ENCODE peak calls at places on chromosomes 2 and 18, in six cellular contexts. One of them, this sample, is unnamed.

GRCh38 chr18:76668119-76668518 is 154.2 kb upstream of the ZNF236 start:
- DNase-seq in IMR-90: no peak
- DNase-seq in mesenchymal stem cell: no peak
- DNase-seq in H9: no peak
- DNase-seq in H1: no peak
- DNase-seq in neuronal stem cell: no peak
- DNase-seq in this sample: no peak

GRCh38 chr2:118481336-118481735 is 366.1 kb downstream of the EN1 start:
- DNase-seq in IMR-90: no peak
- DNase-seq in mesenchymal stem cell: no peak
- DNase-seq in H9: no peak
- DNase-seq in H1: no peak
- DNase-seq in neuronal stem cell: no peak
- DNase-seq in this sample: no peak

GRCh38 chr2:13014783-13015182 is 298.0 kb downstream of the TRIB2 start:
- DNase-seq in IMR-90: no peak
- DNase-seq in mesenchymal stem cell: no peak
- DNase-seq in H9: no peak
- DNase-seq in H1: no peak
- DNase-seq in neuronal stem cell: no peak
- DNase-seq in this sample: no peak

GRCh38 chr2:179354739-179355537 is 90.3 kb upstream of the SESTD1 start:
- DNase-seq in IMR-90: peak
- DNase-seq in mesenchymal stem cell: no peak
- DNase-seq in H9: no peak
- DNase-seq in H1: no peak
- DNase-seq in neuronal stem cell: no peak
- DNase-seq in this sample: no peak

GRCh38 chr18:73679941-73680700 is 467.5 kb downstream of the FBXO15 start:
- DNase-seq in IMR-90: peak
- DNase-seq in mesenchymal stem cell: no peak
- DNase-seq in H9: no peak
- DNase-seq in H1: no peak
- DNase-seq in neuronal stem cell: no peak
- DNase-seq in this sample: no peak

GRCh38 chr2:152505495-152505906 is 170.5 kb downstream of the FMNL2 start:
- DNase-seq in IMR-90: peak
- DNase-seq in mesenchymal stem cell: peak
- DNase-seq in H9: no peak
- DNase-seq in H1: no peak
- DNase-seq in neuronal stem cell: no peak
- DNase-seq in this sample: peak

GRCh38 chr2:159137511-159138101 is 148.9 kb downstream of the WDSUB1 start:
- DNase-seq in IMR-90: no peak
- DNase-seq in mesenchymal stem cell: no peak
- DNase-seq in H9: no peak
- DNase-seq in H1: no peak
- DNase-seq in neuronal stem cell: no peak
- DNase-seq in this sample: no peak

GRCh38 chr2:58571181-58571852 is 330.2 kb upstream of the FANCL start:
- DNase-seq in IMR-90: peak
- DNase-seq in mesenchymal stem cell: peak
- DNase-seq in H9: peak
- DNase-seq in H1: peak
- DNase-seq in neuronal stem cell: peak
- DNase-seq in this sample: peak

GRCh38 chr2:146982393-146982846 is 862.4 kb upstream of the ACVR2A start:
- DNase-seq in IMR-90: peak
- DNase-seq in mesenchymal stem cell: peak
- DNase-seq in H9: no peak
- DNase-seq in H1: no peak
- DNase-seq in neuronal stem cell: no peak
- DNase-seq in this sample: peak

GRCh38 chr18:59701272-59701671 is 4.0 kb upstream of the CCBE1 start:
- DNase-seq in IMR-90: no peak
- DNase-seq in mesenchymal stem cell: no peak
- DNase-seq in H9: no peak
- DNase-seq in H1: no peak
- DNase-seq in neuronal stem cell: no peak
- DNase-seq in this sample: no peak

GRCh38 chr18:12657048-12657848 is 659 bp downstream of the SPIRE1 start:
- DNase-seq in IMR-90: peak
- DNase-seq in mesenchymal stem cell: peak
- DNase-seq in H9: peak
- DNase-seq in H1: peak
- DNase-seq in neuronal stem cell: peak
- DNase-seq in this sample: peak

GRCh38 chr2:129482626-129483025 is 496.8 kb upstream of the RAB6C start:
- DNase-seq in IMR-90: no peak
- DNase-seq in mesenchymal stem cell: no peak
- DNase-seq in H9: no peak
- DNase-seq in H1: no peak
- DNase-seq in neuronal stem cell: no peak
- DNase-seq in this sample: no peak

GRCh38 chr2:177740718-177741117 is 331.9 kb downstream of the PDE11A start:
- DNase-seq in IMR-90: no peak
- DNase-seq in mesenchymal stem cell: peak
- DNase-seq in H9: no peak
- DNase-seq in H1: no peak
- DNase-seq in neuronal stem cell: no peak
- DNase-seq in this sample: no peak

GRCh38 chr2:47300609-47301276 is 102.2 kb upstream of the MSH2 start:
- DNase-seq in IMR-90: no peak
- DNase-seq in mesenchymal stem cell: no peak
- DNase-seq in H9: no peak
- DNase-seq in H1: no peak
- DNase-seq in neuronal stem cell: no peak
- DNase-seq in this sample: no peak

GRCh38 chr18:34942276-34942675 is 98.9 kb upstream of the MAPRE2 start:
- DNase-seq in IMR-90: peak
- DNase-seq in mesenchymal stem cell: peak
- DNase-seq in H9: no peak
- DNase-seq in H1: no peak
- DNase-seq in neuronal stem cell: no peak
- DNase-seq in this sample: no peak

GRCh38 chr2:204191574-204191973 is 255.0 kb downstream of the ICOS start:
- DNase-seq in IMR-90: no peak
- DNase-seq in mesenchymal stem cell: no peak
- DNase-seq in H9: no peak
- DNase-seq in H1: no peak
- DNase-seq in neuronal stem cell: no peak
- DNase-seq in this sample: no peak

GRCh38 chr2:43305006-43305405 is 78.6 kb upstream of the ZFP36L2 start:
- DNase-seq in IMR-90: peak
- DNase-seq in mesenchymal stem cell: peak
- DNase-seq in H9: no peak
- DNase-seq in H1: no peak
- DNase-seq in neuronal stem cell: no peak
- DNase-seq in this sample: peak

GRCh38 chr2:42812899-42813479 is 20.6 kb upstream of the HAAO start:
- DNase-seq in IMR-90: peak
- DNase-seq in mesenchymal stem cell: peak
- DNase-seq in H9: no peak
- DNase-seq in H1: peak
- DNase-seq in neuronal stem cell: no peak
- DNase-seq in this sample: no peak

GRCh38 chr2:53913721-53914120 is 54.0 kb upstream of the GPR75 start:
- DNase-seq in IMR-90: peak
- DNase-seq in mesenchymal stem cell: peak
- DNase-seq in H9: no peak
- DNase-seq in H1: no peak
- DNase-seq in neuronal stem cell: no peak
- DNase-seq in this sample: no peak

GRCh38 chr2:10444463-10444862 is 3.7 kb downstream of the ODC1 start:
- DNase-seq in IMR-90: peak
- DNase-seq in mesenchymal stem cell: no peak
- DNase-seq in H9: no peak
- DNase-seq in H1: no peak
- DNase-seq in neuronal stem cell: no peak
- DNase-seq in this sample: no peak

GRCh38 chr2:72103690-72104089 is 44.0 kb downstream of the CYP26B1 start:
- DNase-seq in IMR-90: no peak
- DNase-seq in mesenchymal stem cell: no peak
- DNase-seq in H9: peak
- DNase-seq in H1: no peak
- DNase-seq in neuronal stem cell: no peak
- DNase-seq in this sample: no peak

GRCh38 chr2:1692342-1692741 is 52.0 kb downstream of the PXDN start:
- DNase-seq in IMR-90: no peak
- DNase-seq in mesenchymal stem cell: no peak
- DNase-seq in H9: no peak
- DNase-seq in H1: no peak
- DNase-seq in neuronal stem cell: no peak
- DNase-seq in this sample: no peak
- H3K14ac ChIP-seq in IMR-90: no peak
- H3K14ac ChIP-seq in mesenchymal stem cell: no peak
- H3K14ac ChIP-seq in H9: no peak
- H3K14ac ChIP-seq in H1: no peak
- H3K14ac ChIP-seq in neuronal stem cell: peak
- H3K14ac ChIP-seq in this sample: no peak

GRCh38 chr18:505483-506122 is 5.1 kb upstream of the COLEC12 start:
- DNase-seq in IMR-90: no peak
- DNase-seq in mesenchymal stem cell: no peak
- DNase-seq in H9: no peak
- DNase-seq in H1: no peak
- DNase-seq in neuronal stem cell: no peak
- DNase-seq in this sample: no peak
- H2AK5ac ChIP-seq in IMR-90: no peak
- H2AK5ac ChIP-seq in mesenchymal stem cell: peak
- H2AK5ac ChIP-seq in H9: no peak
- H2AK5ac ChIP-seq in H1: no peak
- H2AK5ac ChIP-seq in neuronal stem cell: no peak
- H2AK5ac ChIP-seq in this sample: no peak

GRCh38 chr2:224524657-224525056 is 60.5 kb downstream of the CUL3 start:
- DNase-seq in IMR-90: no peak
- DNase-seq in mesenchymal stem cell: no peak
- DNase-seq in H9: no peak
- DNase-seq in H1: no peak
- DNase-seq in neuronal stem cell: no peak
- DNase-seq in this sample: no peak
- H3K14ac ChIP-seq in IMR-90: no peak
- H3K14ac ChIP-seq in mesenchymal stem cell: no peak
- H3K14ac ChIP-seq in H9: peak
- H3K14ac ChIP-seq in H1: no peak
- H3K14ac ChIP-seq in neuronal stem cell: no peak
- H3K14ac ChIP-seq in this sample: no peak

GRCh38 chr18:10402876-10403559 is 51.4 kb upstream of the APCDD1 start:
- DNase-seq in IMR-90: no peak
- DNase-seq in mesenchymal stem cell: no peak
- DNase-seq in H9: no peak
- DNase-seq in H1: no peak
- DNase-seq in neuronal stem cell: no peak
- DNase-seq in this sample: no peak

GRCh38 chr18:10403675-10404074 is 50.8 kb upstream of the APCDD1 start:
- DNase-seq in IMR-90: no peak
- DNase-seq in mesenchymal stem cell: no peak
- DNase-seq in H9: no peak
- DNase-seq in H1: no peak
- DNase-seq in neuronal stem cell: peak
- DNase-seq in this sample: no peak

GRCh38 chr18:10406172-10406663 is 48.2 kb upstream of the APCDD1 start:
- DNase-seq in IMR-90: no peak
- DNase-seq in mesenchymal stem cell: no peak
- DNase-seq in H9: peak
- DNase-seq in H1: no peak
- DNase-seq in neuronal stem cell: no peak
- DNase-seq in this sample: no peak

GRCh38 chr18:10405014-10405493 is 49.4 kb upstream of the APCDD1 start:
- DNase-seq in IMR-90: no peak
- DNase-seq in mesenchymal stem cell: no peak
- DNase-seq in H9: no peak
- DNase-seq in H1: no peak
- DNase-seq in neuronal stem cell: no peak
- DNase-seq in this sample: no peak

GRCh38 chr18:10404148-10404547 is 50.3 kb upstream of the APCDD1 start:
- DNase-seq in IMR-90: no peak
- DNase-seq in mesenchymal stem cell: no peak
- DNase-seq in H9: no peak
- DNase-seq in H1: no peak
- DNase-seq in neuronal stem cell: peak
- DNase-seq in this sample: no peak
- H2AK5ac ChIP-seq in IMR-90: no peak
- H2AK5ac ChIP-seq in mesenchymal stem cell: no peak
- H2AK5ac ChIP-seq in H9: no peak
- H2AK5ac ChIP-seq in H1: no peak
- H2AK5ac ChIP-seq in neuronal stem cell: no peak
- H2AK5ac ChIP-seq in this sample: no peak

GRCh38 chr2:24570225-24570624 is 79.2 kb downstream of the NCOA1 start:
- DNase-seq in IMR-90: no peak
- DNase-seq in mesenchymal stem cell: no peak
- DNase-seq in H9: no peak
- DNase-seq in H1: no peak
- DNase-seq in neuronal stem cell: no peak
- DNase-seq in this sample: no peak
- H3K14ac ChIP-seq in IMR-90: no peak
- H3K14ac ChIP-seq in mesenchymal stem cell: no peak
- H3K14ac ChIP-seq in H9: no peak
- H3K14ac ChIP-seq in H1: no peak
- H3K14ac ChIP-seq in neuronal stem cell: no peak
- H3K14ac ChIP-seq in this sample: no peak

GRCh38 chr2:8481463-8482009 is 200.3 kb upstream of the ID2 start:
- DNase-seq in IMR-90: no peak
- DNase-seq in mesenchymal stem cell: no peak
- DNase-seq in H9: no peak
- DNase-seq in H1: no peak
- DNase-seq in neuronal stem cell: no peak
- DNase-seq in this sample: no peak
- H2AK5ac ChIP-seq in IMR-90: no peak
- H2AK5ac ChIP-seq in mesenchymal stem cell: no peak
- H2AK5ac ChIP-seq in H9: no peak
- H2AK5ac ChIP-seq in H1: no peak
- H2AK5ac ChIP-seq in neuronal stem cell: no peak
- H2AK5ac ChIP-seq in this sample: no peak

This sample was measured in trophoblast cell.